ENCODE peak calls at places on chromosomes 11 and 22, in six cellular contexts. U, Q, K, D, A and M are unnamed samples.
A peak's percentile ranks its signal among the peaks of the same experiment; 100 is the strongest.

GRCh38 chr11:130202818-130203671 is 43.5 kb downstream of the ST14 start:
- DNase-seq in D (no peak), U (no peak), Q (no peak), K (no peak), A (no peak), M (no peak)

GRCh38 chr11:27553186-27553585 is 46.6 kb upstream of the LIN7C start:
- DNase-seq in D (no peak), U (no peak), K (no peak), Q (no peak), A (no peak), M (no peak)

GRCh38 chr22:32539631-32540449 is 65.2 kb downstream of the FBXO7 start:
- DNase-seq in U (no peak), A (no peak), K (no peak), D (no peak), Q (no peak), M (no peak)

GRCh38 chr11:126547161-126547560 is 191.7 kb downstream of the ST3GAL4 start:
- DNase-seq in Q (no peak), D (peak; percentile 33), K (no peak), U (peak; percentile 86), A (peak; percentile 29), M (no peak)

GRCh38 chr11:57213282-57214086 is 23.6 kb downstream of the APLNR start:
- DNase-seq in Q (peak; percentile 76), K (no peak), A (no peak), D (no peak), U (peak; percentile 17), M (peak; percentile 67)

GRCh38 chr11:98728421-98728820 is 292.3 kb upstream of the CNTN5 start:
- DNase-seq in Q (no peak), A (no peak), K (no peak), D (no peak), U (no peak), M (no peak)

GRCh38 chr11:57568330-57568766 is 876 bp upstream of the UBE2L6 start:
- DNase-seq in U (peak; percentile 68), A (peak; percentile 82), D (peak; percentile 83), K (peak; percentile 92), Q (no peak), M (peak; percentile 95)

GRCh38 chr11:57798905-57799559 is 37.4 kb downstream of the CTNND1 start:
- DNase-seq in A (peak; percentile 51), Q (no peak), K (no peak), U (peak; percentile 23), D (peak; percentile 41), M (no peak)

GRCh38 chr11:119599864-119600593 is 129.0 kb downstream of the NECTIN1 start:
- DNase-seq in A (no peak), K (no peak), D (no peak), Q (no peak), U (no peak), M (no peak)

GRCh38 chr22:38276161-38276560 is 3.4 kb upstream of the TMEM184B start:
- DNase-seq in U (no peak), D (no peak), Q (no peak), A (no peak), K (no peak), M (no peak)

GRCh38 chr22:37428649-37429586 is 1.6 kb upstream of the ELFN2 start:
- DNase-seq in Q (peak; percentile 77), D (peak; percentile 53), A (peak; percentile 59), K (peak; percentile 36), U (peak; percentile 47), M (peak; percentile 73)

GRCh38 chr11:83157755-83158473 is 983 bp downstream of the PCF11 start:
- DNase-seq in U (peak; percentile 60), K (peak; percentile 71), D (peak; percentile 57), A (peak; percentile 64), Q (peak; percentile 52), M (peak; percentile 30)

DNA sequence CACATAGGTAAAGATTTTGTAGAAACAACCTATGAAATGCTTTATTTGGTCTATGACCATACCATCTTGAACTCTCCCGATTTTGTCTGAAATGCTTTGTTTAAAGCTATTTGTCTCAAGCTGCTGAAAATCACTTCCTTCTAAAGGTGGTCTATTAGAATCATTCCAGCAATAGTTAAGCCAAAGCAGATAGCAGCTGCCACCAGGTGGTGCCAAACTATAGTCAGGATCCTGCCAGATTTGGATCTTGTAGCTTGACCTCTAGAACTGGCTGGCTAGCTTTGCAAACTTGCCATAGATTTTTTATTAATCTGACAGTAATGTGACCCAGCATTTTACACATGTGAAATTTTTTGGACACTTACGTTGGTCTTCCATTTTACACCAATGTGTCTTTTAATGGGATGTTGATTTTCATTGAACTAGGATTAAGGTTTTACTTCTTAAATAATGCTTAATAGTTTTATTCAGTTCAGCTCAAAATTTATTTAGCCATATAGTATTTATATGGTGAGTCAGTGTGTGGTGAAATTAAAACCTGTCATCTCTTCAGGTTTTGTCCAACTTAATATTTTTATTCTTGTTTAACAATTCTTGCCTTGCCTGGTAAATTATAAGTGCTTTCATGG is 19.7 kb downstream of the CTR9 start:
- DNase-seq in D (peak; percentile 66), Q (peak; percentile 71), A (peak; percentile 72), K (no peak), U (peak; percentile 44), M (peak; percentile 39)
- TF ChIP-seq CTCF in D (peak; percentile 85), Q (peak; percentile 48), A (peak; percentile 89), K (no peak), U (peak; percentile 83), M (peak; percentile 80)

GRCh38 chr11:573146-573759 is 3.0 kb upstream of the PHRF1 start:
- DNase-seq in A (no peak), K (no peak), Q (no peak), U (no peak), D (no peak), M (no peak)

GRCh38 chr11:575324-575995 is 810 bp upstream of the PHRF1 start:
- DNase-seq in U (peak; percentile 12), Q (no peak), D (no peak), A (peak; percentile 32), K (no peak), M (no peak)

GRCh38 chr11:575996-576756 is at the start of gene PHRF1:
- DNase-seq in A (peak; percentile 97), K (peak; percentile 97), Q (peak; percentile 96), D (peak; percentile 96), U (peak; percentile 96), M (peak; percentile 90)

GRCh38 chr11:576791-577610 is 731 bp downstream of the PHRF1 start:
- DNase-seq in D (no peak), A (peak; percentile 34), Q (no peak), U (no peak), K (peak; percentile 53), M (no peak)

GRCh38 chr11:574632-575323 is 1.5 kb upstream of the PHRF1 start:
- DNase-seq in K (no peak), A (no peak), D (no peak), U (no peak), Q (no peak), M (no peak)
- TF ChIP-seq CTCF in K (no peak), A (no peak), D (no peak), U (no peak), Q (no peak), M (no peak)

DNA sequence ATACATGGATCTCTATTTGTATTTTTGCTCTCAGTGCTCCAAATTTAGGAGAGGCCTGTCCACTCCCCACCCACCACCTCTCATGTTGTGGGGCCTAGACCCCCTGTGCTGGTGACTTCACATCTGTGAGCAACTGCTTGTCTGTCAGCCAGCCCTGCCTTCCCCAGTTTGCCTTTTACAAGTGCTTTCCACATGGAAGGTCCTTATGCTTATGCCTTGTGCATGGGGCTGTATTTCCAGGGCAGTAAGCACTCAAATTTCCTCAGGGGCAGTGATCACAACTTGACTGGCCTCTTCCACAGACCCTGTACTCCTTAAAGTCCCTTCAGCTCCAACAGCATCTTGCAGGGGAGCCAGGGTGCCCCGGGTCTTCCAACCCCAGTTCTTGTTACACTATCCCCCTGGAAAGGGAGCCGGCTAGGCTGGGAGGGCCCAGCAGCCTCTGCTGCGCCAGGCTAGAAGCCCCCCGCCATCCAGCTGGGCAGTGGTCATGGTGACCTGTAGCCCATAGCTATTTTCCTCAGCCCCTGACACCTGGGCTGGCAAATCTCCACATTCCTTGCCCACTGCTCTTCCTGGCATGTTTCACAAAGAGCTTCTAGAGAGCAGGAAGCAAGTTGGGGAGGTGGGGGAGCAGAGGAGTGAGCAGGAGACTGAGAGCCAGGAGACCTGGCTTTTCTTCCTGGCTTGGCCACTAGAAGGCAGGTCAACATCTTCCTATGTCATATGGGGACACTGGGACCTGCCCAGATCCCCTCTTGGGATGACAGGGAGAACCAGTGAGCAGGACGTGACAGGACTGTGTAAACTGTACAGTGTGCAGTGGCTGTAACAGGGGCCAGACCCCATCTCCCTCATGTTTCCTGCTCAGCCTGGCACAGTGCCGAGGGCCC is 29.7 kb downstream of the GDPD5 start:
- DNase-seq in U (no peak), Q (no peak), A (no peak), D (no peak), K (no peak), M (no peak)
- TF ChIP-seq CTCF in U (no peak), Q (no peak), A (peak; percentile 23), D (no peak), K (no peak), M (no peak)

DNA sequence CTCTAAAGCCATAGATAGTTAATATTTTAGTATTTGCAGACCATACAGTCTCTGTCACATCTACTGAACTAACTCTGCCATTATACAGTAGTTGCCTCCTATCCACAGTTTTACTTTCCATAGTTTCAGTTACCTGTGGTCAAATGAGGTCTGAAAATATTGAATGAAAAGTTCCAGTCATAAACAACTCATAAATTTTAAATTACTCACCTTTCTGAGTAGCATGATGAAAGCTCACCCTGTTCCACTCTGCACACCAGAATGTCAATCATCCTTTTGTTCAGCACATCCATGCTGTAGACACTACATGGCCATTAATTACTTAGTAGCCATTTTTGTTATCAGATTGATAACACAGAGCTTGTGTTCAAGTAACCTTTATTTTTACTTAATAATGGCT is 51.7 kb upstream of the ME3 start:
- DNase-seq in D (no peak), U (no peak), Q (no peak), A (no peak), K (no peak), M (no peak)
- TF ChIP-seq CTCF in D (no peak), U (no peak), Q (no peak), A (no peak), K (no peak), M (no peak)